ENCODE peak calls at places on chromosomes 5 and 9, in six cellular contexts. T is neuronal stem cell, A is mesendoderm, E is H9, R is mesenchymal stem cell, X is trophoblast cell. P is an unnamed sample. For H3K27me3, the result is how much of the 10 kb centered on the place peaks cover.

GRCh38 chr9:36632892-36633291 is 60.2 kb downstream of the MELK start:
- DNase-seq in T (no peak), A (peak), E (no peak), R (peak), X (no peak), P (peak)

GRCh38 chr5:98927242-98927987 is 1.4 kb downstream of the CHD1 start:
- DNase-seq in T (peak), A (peak), E (no peak), R (peak), X (no peak), P (peak)

GRCh38 chr5:71456362-71456743 is 902 bp downstream of the BDP1 start:
- DNase-seq in T (no peak), A (no peak), E (no peak), R (no peak), X (no peak), P (no peak)

GRCh38 chr5:91212336-91213092 is 170.6 kb downstream of the ARRDC3 start:
- DNase-seq in T (no peak), A (no peak), E (no peak), R (peak), X (no peak), P (peak)

GRCh38 chr5:109467058-109467457 is 57.3 kb upstream of the PJA2 start:
- DNase-seq in T (no peak), A (no peak), E (no peak), R (no peak), X (no peak), P (no peak)

GRCh38 chr9:6467006-6467625 is 54.1 kb downstream of the UHRF2 start:
- DNase-seq in T (no peak), A (no peak), E (no peak), R (no peak), X (no peak), P (no peak)

GRCh38 chr9:96686638-96687335 is 31.7 kb upstream of the PRXL2C start:
- DNase-seq in T (peak), A (peak), E (peak), R (peak), X (peak), P (peak)

GRCh38 chr5:171707441-171707790 is 78.2 kb upstream of the SMIM23 start:
- DNase-seq in T (no peak), A (no peak), E (peak), R (no peak), X (no peak), P (no peak)

GRCh38 chr9:130421802-130422276 is 22.9 kb upstream of the ASS1 start:
- DNase-seq in T (no peak), A (peak), E (peak), R (peak), X (no peak), P (peak)

GRCh38 chr5:10329808-10330481 is 22.2 kb upstream of the CMBL start:
- DNase-seq in T (no peak), A (no peak), E (no peak), R (peak), X (no peak), P (peak)

GRCh38 chr9:69758981-69759477 is 782 bp downstream of the PTAR1 start:
- DNase-seq in T (peak), A (no peak), E (no peak), R (peak), X (no peak), P (no peak)

GRCh38 chr9:71756753-71757152 is 11.6 kb downstream of the CEMIP2 start:
- DNase-seq in T (no peak), A (peak), E (no peak), R (no peak), X (no peak), P (no peak)

GRCh38 chr9:24218656-24219055 is 327.0 kb downstream of the IZUMO3 start:
- DNase-seq in T (no peak), A (peak), E (no peak), R (no peak), X (no peak), P (no peak)

DNA sequence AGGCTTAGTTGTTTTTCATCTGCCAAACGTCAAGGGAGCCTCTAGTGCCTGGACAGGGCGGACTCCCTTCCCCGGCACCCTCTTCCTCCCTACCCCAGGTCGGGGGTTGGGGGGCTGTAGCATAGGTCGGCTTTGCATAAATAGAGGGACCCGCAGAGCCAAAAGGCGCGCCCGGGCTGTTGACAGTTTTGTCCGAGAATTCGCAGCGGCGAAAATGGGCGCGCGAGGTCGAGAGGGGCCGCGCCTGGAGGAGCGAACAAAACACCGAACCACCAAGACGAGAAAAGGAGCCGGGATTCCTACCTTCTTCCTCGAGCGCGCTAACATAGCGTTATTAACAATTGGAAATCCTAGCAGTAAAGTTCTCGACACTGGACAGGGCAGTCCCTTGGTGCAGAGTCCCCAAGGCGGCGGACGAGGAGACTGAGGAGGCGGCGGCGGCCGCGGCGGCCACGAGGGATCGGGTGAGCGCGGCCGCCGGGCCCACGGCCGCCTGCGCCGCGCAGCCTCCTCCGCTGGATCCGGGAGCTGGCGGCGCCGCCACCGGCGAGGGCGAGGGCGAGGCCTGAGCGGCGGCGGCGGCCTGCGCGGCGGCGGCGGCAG is 1.8 kb downstream of the FOXD1 start:
- DNase-seq in T (no peak), A (peak), E (no peak), R (peak), X (no peak), P (no peak)
- H4K8ac ChIP-seq in T (no peak), A (no peak), E (no peak), R (no peak), X (no peak), P (peak)

DNA sequence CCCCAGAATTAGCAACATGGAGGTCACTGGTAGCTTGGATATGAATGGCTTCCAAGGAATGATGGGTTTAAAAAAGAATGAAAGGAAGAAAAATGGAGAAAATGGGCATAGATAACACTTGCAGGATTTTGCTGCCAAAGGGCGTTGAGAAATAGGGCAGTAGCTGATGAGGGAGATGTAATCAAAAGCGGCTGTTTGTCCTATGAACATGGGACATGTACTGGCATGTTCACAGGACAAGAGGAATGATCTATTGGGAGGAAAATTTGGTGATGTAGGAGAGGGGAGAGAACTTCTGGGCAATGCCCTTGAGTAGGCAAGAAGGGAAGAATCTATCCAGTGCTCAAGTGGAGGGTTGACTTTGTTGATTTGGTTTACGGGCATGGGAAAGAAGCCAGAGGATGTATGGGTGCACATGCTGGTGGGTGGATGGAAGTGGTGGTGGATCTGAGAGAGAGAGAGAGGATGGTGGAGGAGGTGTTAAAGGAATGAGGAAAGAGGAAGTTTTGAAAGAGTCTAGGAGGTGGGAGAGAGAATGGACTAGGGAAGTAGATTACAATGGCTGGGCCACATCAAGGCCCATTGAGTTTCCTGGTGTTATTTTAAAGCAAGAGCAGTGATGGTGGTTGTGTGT is 115.1 kb upstream of the MVB12B start:
- DNase-seq in T (no peak), A (no peak), E (no peak), R (no peak), X (no peak), P (no peak)
- H3K27me3 ChIP-seq in T (under half), A (under half), E (under half), R (under half), X (under half), P (under half)

DNA sequence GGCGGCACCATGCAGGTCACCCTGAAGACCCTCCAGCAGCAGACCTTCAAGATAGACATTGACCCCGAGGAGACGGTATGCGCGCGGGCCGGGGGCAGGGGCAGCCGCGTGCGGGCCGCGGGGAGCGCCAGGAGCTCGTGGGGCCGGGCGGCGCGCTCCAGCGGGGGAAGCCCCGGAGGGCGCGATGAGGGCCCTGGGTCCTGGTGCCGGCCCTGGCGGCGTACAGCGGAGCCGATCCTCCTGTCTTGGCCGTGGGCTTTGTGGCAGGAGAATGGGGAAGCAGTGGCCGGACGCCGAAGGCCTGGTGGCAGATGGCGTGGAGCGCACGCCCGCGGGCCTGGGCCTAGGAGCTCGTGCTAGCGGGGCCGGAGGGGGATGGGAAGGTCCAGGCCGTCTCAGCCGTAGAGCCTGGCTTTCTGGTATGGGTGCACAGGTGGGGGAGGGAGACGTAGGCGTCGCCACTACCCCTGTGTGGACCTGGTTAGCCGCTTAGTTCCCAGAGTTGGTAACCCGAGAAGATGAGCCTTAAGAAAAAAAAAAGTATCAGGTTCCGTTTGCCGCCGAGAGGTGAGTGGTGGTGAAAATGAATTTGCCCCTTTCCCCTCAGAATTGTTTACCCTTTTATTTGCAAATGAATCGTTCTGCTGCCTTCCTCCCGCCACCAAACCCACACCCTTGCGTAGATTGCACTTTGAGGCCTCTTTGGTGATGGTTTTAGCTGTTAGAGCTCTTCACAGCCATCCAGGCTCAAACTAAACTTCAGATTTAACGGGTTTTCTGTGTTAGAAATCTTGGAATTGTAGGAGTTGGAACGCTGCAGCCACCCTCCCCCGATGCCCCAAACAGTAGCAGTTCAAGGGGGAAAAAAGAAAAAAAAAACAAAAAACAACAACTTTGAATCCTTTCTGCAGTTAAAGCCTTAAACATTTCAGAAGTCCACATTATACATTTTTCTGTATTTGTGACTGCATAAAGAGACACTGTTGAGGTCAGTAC is 840 bp downstream of the RAD23B start:
- DNase-seq in T (peak), A (peak), E (peak), R (peak), X (peak), P (peak)
- H4K8ac ChIP-seq in T (peak), A (peak), E (no peak), R (peak), X (peak), P (peak)

GRCh38 chr9:109730228-109730627 is 49.8 kb upstream of the PALM2AKAP2 start:
- DNase-seq in T (no peak), A (no peak), E (no peak), R (no peak), X (no peak), P (no peak)
- H3K27me3 ChIP-seq in T (under half), A (under half), E (under half), R (under half), X (under half), P (under half)